ENCODE peak calls at places on chromosomes 2 and 18, in ten cellular contexts. C, F, N, V, J, P, H, B, T and D are unnamed samples.

GRCh38 chr2:59734743-59735142 is 818.7 kb downstream of the BCL11A start:
- DNase-seq in C (no peak), F (no peak), N (no peak), V (no peak), J (no peak), P (no peak), H (no peak), B (no peak), T (no peak), D (no peak)

GRCh38 chr2:60213865-60214657 is 339.4 kb downstream of the BCL11A start:
- DNase-seq in C (peak), F (peak), N (peak), V (peak), J (peak), P (no peak), H (peak), B (peak), T (peak), D (peak)

GRCh38 chr18:52278191-52278590 is 61.8 kb upstream of the DCC start:
- DNase-seq in C (no peak), F (no peak), N (no peak), V (no peak), J (no peak), P (no peak), H (no peak), B (no peak), T (no peak), D (no peak)

GRCh38 chr18:79093986-79094385 is 24.8 kb downstream of the ATP9B start:
- DNase-seq in C (no peak), F (no peak), N (no peak), V (no peak), J (no peak), P (no peak), H (no peak), B (no peak), T (no peak), D (no peak)

GRCh38 chr2:225367482-225367881 is 32.0 kb upstream of the NYAP2 start:
- DNase-seq in C (no peak), F (no peak), N (peak), V (no peak), J (no peak), P (no peak), H (no peak), B (no peak), T (no peak), D (no peak)

GRCh38 chr18:21134895-21135294 is 23.3 kb upstream of the ROCK1 start:
- DNase-seq in C (peak), F (peak), N (no peak), V (no peak), J (no peak), P (no peak), H (peak), B (peak), T (no peak), D (no peak)

GRCh38 chr2:110099036-110099420 is 16.6 kb downstream of the MALL start:
- DNase-seq in C (no peak), F (peak), N (no peak), V (no peak), J (peak), P (no peak), H (no peak), B (peak), T (no peak), D (no peak)

GRCh38 chr18:28350821-28351220 is 173.9 kb upstream of the CDH2 start:
- DNase-seq in C (no peak), F (no peak), N (no peak), V (no peak), J (no peak), P (no peak), H (no peak), B (no peak), T (no peak), D (no peak)

GRCh38 chr2:25237764-25238163 is 69.4 kb upstream of the POMC start:
- DNase-seq in C (no peak), F (no peak), N (no peak), V (no peak), J (no peak), P (no peak), H (no peak), B (no peak), T (no peak), D (no peak)

GRCh38 chr2:46275995-46276394 is 21.2 kb upstream of the EPAS1 start:
- DNase-seq in C (peak), F (no peak), N (peak), V (peak), J (peak), P (peak), H (peak), B (peak), T (peak), D (peak)

GRCh38 chr18:52888014-52888413 is 548.0 kb downstream of the DCC start:
- DNase-seq in C (no peak), F (no peak), N (peak), V (peak), J (no peak), P (no peak), H (no peak), B (no peak), T (no peak), D (no peak)

GRCh38 chr18:41004320-41004719 is 950.7 kb upstream of the PIK3C3 start:
- DNase-seq in C (no peak), F (no peak), N (no peak), V (peak), J (no peak), P (no peak), H (no peak), B (no peak), T (no peak), D (no peak)

GRCh38 chr18:30359521-30359920 is 683.0 kb downstream of the DSC3 start:
- DNase-seq in C (no peak), F (no peak), N (no peak), V (no peak), J (no peak), P (no peak), H (no peak), B (no peak), T (no peak), D (no peak)

GRCh38 chr2:201191132-201191875 is 8.4 kb downstream of the CASP10 start:
- DNase-seq in C (peak), F (no peak), N (no peak), V (no peak), J (peak), P (no peak), H (no peak), B (peak), T (no peak), D (no peak)

GRCh38 chr18:28065031-28065792 is 111.7 kb downstream of the CDH2 start:
- DNase-seq in C (peak), F (peak), N (peak), V (peak), J (no peak), P (no peak), H (peak), B (peak), T (no peak), D (no peak)

GRCh38 chr18:34028341-34028740 is 196.4 kb downstream of the NOL4 start:
- DNase-seq in C (no peak), F (no peak), N (no peak), V (no peak), J (no peak), P (no peak), H (no peak), B (no peak), T (no peak), D (peak)

GRCh38 chr2:85011747-85012146 is 40.8 kb downstream of the KCMF1 start:
- DNase-seq in C (no peak), F (no peak), N (peak), V (peak), J (no peak), P (no peak), H (no peak), B (no peak), T (no peak), D (no peak)

GRCh38 chr2:171260471-171261424 is 100.1 kb upstream of the TLK1 start:
- DNase-seq in C (no peak), F (no peak), N (peak), V (no peak), J (no peak), P (no peak), H (no peak), B (no peak), T (no peak), D (no peak)

GRCh38 chr2:209383212-209383611 is 40.6 kb upstream of the MAP2 start:
- DNase-seq in C (peak), F (peak), N (peak), V (no peak), J (no peak), P (no peak), H (peak), B (peak), T (no peak), D (no peak)

GRCh38 chr2:219769044-219770030 is 141.9 kb downstream of the SLC4A3 start:
- DNase-seq in C (peak), F (peak), N (no peak), V (no peak), J (peak), P (peak), H (peak), B (peak), T (no peak), D (no peak)

GRCh38 chr18:57670046-57670445 is 48.4 kb upstream of the NARS1 start:
- DNase-seq in C (no peak), F (no peak), N (no peak), V (no peak), J (no peak), P (no peak), H (no peak), B (no peak), T (no peak), D (no peak)

GRCh38 chr2:95271381-95271971 is 2.8 kb upstream of the PROM2 start:
- DNase-seq in C (no peak), F (no peak), N (no peak), V (no peak), J (no peak), P (no peak), H (no peak), B (no peak), T (peak), D (no peak)

DNA sequence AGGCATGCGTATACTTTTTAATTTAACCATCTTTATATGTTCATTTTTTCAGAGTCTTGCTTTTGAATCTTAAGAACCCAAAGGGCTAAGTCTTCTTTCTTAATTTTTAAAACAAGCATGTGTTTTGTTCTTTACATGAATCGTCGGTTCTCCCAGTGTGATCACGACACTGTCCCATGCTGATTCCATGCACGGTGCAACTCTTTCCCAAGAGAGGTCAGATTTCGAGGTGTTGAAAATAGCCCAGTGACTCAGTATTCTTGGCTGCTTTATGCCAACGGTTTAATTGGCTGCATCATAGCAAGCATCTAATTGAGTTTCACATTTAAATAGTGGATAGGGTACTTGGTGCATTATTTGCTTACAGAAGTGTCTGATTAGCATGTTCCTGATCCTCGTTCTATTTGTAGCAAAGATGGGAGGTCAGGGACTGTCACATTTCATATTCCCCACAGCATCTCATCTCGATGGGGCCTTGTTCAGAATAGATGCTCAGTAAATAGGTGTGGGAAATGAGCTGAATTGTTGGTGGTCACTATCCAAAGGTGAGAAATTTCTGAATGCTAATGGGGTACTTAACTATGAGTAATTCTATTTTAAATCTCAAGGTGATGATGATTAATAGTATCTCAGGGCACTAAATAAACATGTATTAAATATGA is 2.8 kb downstream of the NPAS2 start:
- DNase-seq in C (peak), F (peak), N (no peak), V (no peak), J (peak), P (no peak), H (peak), B (peak), T (no peak), D (no peak)
- H3K4me3 ChIP-seq in C (peak), F (no peak), N (no peak), V (no peak), J (peak), P (peak), H (peak), B (no peak), T (no peak), D (no peak)

DNA sequence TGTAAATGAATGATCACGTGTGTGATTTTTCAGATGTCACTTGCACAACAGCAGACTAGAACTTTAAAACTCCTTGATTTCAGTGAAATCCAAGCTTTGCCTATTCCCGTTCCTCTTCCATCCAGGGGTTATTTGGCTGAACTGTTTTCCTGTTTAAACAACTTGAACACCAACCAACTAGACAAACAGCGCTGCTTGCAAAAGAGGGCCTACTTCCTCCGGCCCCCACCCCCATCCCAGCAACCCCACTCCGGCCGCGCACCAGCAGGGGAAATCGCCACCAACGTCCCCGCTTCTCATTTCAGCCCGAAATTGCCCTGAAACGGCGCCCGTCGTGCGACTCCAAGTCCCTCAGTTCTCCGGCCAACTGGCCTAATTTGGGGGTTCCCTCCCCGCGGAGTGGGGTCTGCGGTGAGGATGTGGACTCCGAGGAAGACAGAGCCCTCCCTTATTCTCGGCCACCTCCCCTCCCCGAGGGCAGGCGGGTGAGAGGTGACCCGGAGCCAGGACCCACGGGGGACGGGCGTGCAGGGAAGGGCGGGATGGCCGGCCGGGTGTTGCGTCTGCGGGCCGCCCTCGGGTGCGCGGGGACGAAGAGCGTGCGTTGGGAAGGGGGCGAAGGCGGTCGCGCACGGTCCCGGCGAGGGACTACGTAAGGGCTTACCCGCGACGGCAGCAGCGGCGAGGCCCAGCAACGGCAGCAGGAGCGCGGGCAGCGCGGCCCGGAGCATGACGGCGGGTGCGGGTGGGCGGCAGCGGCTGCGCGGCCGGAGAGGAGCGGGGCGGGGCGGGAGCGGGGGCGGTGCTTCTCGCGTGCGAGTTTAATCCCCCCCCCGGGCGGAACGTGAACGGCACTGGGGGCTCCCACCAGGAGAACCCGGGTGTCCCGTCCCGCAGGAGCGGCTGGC is at the start of gene CD302:
- DNase-seq in C (peak), F (peak), N (peak), V (peak), J (peak), P (peak), H (peak), B (peak), T (peak), D (peak)
- H3K4me3 ChIP-seq in C (peak), F (peak), N (peak), V (peak), J (peak), P (peak), H (peak), B (peak), T (peak), D (peak)

DNA sequence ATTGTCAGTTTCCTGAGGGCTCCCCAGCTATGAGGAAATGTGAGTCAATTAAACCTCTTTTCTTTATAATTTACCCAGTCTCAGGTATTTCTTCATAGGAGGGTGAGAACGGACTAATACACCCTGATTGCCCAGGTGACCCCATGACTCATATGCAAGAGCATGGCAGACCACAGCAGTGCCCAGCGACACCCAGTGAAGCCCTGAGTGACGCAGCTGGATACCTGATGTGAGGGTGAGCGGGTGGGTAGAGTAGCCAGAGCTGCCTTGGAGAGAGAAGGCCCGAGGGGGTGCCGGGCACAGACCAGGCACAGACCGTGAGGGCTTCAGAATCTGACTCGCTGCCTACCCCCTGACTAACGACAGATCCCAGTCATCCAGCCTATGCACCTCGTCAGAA is 15.4 kb downstream of the ALPG start:
- DNase-seq in C (no peak), F (no peak), N (no peak), V (no peak), J (no peak), P (no peak), H (no peak), B (no peak), T (no peak), D (no peak)
- H3K4me3 ChIP-seq in C (no peak), F (no peak), N (no peak), V (no peak), J (no peak), P (no peak), H (no peak), B (no peak), T (no peak), D (no peak)

DNA sequence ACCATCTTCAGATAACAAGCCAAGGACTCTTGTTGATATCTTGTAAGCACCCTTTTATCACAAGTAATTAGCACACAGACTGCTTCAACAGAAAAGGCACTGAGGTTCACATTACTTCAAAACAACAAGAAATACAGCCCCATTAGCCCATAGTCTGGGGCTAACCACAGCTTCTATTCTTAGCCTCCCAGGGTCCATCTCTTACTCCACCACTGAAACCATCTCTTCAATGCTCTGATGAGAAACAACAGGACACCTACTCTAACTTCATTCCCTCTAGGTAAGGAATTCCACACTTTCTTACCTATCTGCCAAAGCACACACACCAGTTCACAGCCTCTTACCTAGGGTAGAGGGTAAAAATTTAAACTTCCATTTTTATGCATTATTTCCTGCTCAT is 26.4 kb upstream of the CYTIP start:
- DNase-seq in C (no peak), F (no peak), N (peak), V (no peak), J (no peak), P (no peak), H (no peak), B (no peak), T (no peak), D (no peak)
- H3K4me3 ChIP-seq in C (no peak), F (no peak), N (no peak), V (no peak), J (no peak), P (no peak), H (no peak), B (no peak), T (no peak), D (no peak)

GRCh38 chr2:10407841-10408648 is 40.1 kb downstream of the ODC1 start:
- DNase-seq in C (peak), F (peak), N (peak), V (no peak), J (no peak), P (no peak), H (peak), B (peak), T (peak), D (peak)

GRCh38 chr2:10410001-10410671 is 38.0 kb downstream of the ODC1 start:
- DNase-seq in C (no peak), F (no peak), N (no peak), V (no peak), J (no peak), P (no peak), H (no peak), B (no peak), T (no peak), D (no peak)

GRCh38 chr2:10410716-10411437 is 37.2 kb downstream of the ODC1 start:
- DNase-seq in C (no peak), F (no peak), N (no peak), V (no peak), J (no peak), P (no peak), H (no peak), B (no peak), T (no peak), D (no peak)

GRCh38 chr2:10407432-10407831 is 40.7 kb downstream of the ODC1 start:
- DNase-seq in C (no peak), F (no peak), N (no peak), V (no peak), J (no peak), P (no peak), H (no peak), B (no peak), T (no peak), D (no peak)

DNA sequence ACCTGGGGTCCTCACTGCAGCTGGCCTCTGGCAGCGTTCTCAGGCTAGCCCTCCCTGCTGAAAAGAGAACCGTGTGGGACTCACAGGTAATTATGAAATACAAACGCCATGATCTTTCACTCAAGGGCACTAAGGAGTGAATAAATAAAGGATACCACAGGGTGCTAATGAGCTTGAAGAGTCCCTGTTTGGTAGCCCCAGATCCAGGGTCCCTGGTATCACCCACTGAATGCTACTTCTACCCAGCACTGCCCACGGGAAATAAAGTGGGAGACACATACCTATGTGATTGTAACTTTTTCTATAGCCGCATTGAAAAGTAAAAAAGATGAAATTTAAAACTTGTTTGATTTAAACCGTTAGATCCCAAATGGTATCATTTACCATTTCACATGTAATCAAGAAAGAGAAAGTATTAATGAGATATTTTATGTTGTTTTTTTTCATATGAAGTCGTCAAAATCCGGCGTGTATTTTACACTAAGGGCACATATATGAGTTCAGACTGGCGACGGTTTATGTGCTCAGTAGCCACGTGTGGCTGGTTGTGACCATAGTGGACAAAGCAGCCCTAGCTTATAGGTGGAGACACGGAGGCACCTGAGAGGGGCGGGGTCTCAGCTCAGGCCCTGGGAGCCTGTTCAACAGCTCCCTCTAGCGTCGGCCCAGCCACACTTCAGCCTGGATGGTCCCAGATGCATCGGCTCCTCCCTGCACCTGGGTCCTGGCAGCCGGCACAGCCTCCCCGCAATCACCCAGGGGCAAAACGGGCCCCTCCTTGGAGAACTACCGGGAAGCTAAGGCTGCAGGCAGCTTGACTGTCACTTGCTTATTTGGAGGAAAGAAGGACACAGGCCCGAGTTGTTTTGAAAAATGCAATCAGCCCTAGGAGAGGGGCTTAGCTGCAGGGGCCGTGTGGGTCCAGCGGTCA is 39.2 kb downstream of the ODC1 start:
- DNase-seq in C (peak), F (peak), N (peak), V (peak), J (peak), P (peak), H (peak), B (peak), T (peak), D (peak)
- H3K4me3 ChIP-seq in C (peak), F (no peak), N (no peak), V (no peak), J (no peak), P (no peak), H (peak), B (no peak), T (no peak), D (no peak)

GRCh38 chr2:144513388-144514100 is 6.4 kb downstream of the ZEB2 start:
- DNase-seq in C (peak), F (peak), N (peak), V (peak), J (no peak), P (peak), H (peak), B (peak), T (no peak), D (no peak)
- H3K4me3 ChIP-seq in C (peak), F (peak), N (no peak), V (peak), J (peak), P (peak), H (peak), B (peak), T (no peak), D (peak)